ENCODE peak calls at places on chromosome X, in four cellular contexts. One of them, this sample, is unnamed.

GRCh38 chrX:1475881-1476280 is 23.2 kb upstream of the ASMTL start:
- DNase-seq in neural crest cell: no peak
- DNase-seq in activated B cell treated with CpG ODN at 0.5 μM for 24 hours: peak
- DNase-seq in thoracic aorta: no peak
- DNase-seq in this sample: peak

GRCh38 chrX:74179936-74180454 is 124.0 kb upstream of the ZCCHC13 start:
- DNase-seq in neural crest cell: no peak
- DNase-seq in activated B cell treated with CpG ODN at 0.5 μM for 24 hours: no peak
- DNase-seq in thoracic aorta: no peak
- DNase-seq in this sample: no peak

GRCh38 chrX:24728530-24728929 is 34.8 kb downstream of the POLA1 start:
- DNase-seq in neural crest cell: no peak
- DNase-seq in activated B cell treated with CpG ODN at 0.5 μM for 24 hours: no peak
- DNase-seq in thoracic aorta: no peak
- DNase-seq in this sample: no peak

GRCh38 chrX:9171841-9172240 is 137.9 kb upstream of the FAM9B start:
- DNase-seq in neural crest cell: no peak
- DNase-seq in activated B cell treated with CpG ODN at 0.5 μM for 24 hours: no peak
- DNase-seq in thoracic aorta: no peak
- DNase-seq in this sample: no peak

GRCh38 chrX:1618689-1619088 is 3.8 kb downstream of the ASMT start:
- DNase-seq in neural crest cell: no peak
- DNase-seq in activated B cell treated with CpG ODN at 0.5 μM for 24 hours: no peak
- DNase-seq in thoracic aorta: no peak
- DNase-seq in this sample: no peak

GRCh38 chrX:40152173-40152705 is 54.5 kb upstream of the BCOR start:
- DNase-seq in neural crest cell: peak
- DNase-seq in activated B cell treated with CpG ODN at 0.5 μM for 24 hours: no peak
- DNase-seq in thoracic aorta: no peak
- DNase-seq in this sample: no peak

GRCh38 chrX:9456250-9457074 is 8.4 kb upstream of the TBL1X start:
- DNase-seq in neural crest cell: no peak
- DNase-seq in activated B cell treated with CpG ODN at 0.5 μM for 24 hours: no peak
- DNase-seq in thoracic aorta: no peak
- DNase-seq in this sample: no peak

GRCh38 chrX:72121381-72121780 is 10.3 kb downstream of the RTL5 start:
- DNase-seq in neural crest cell: no peak
- DNase-seq in activated B cell treated with CpG ODN at 0.5 μM for 24 hours: no peak
- DNase-seq in thoracic aorta: peak
- DNase-seq in this sample: no peak

GRCh38 chrX:24782011-24782410 is 88.3 kb downstream of the POLA1 start:
- DNase-seq in neural crest cell: no peak
- DNase-seq in activated B cell treated with CpG ODN at 0.5 μM for 24 hours: no peak
- DNase-seq in thoracic aorta: no peak
- DNase-seq in this sample: no peak

GRCh38 chrX:117851025-117851424 is 265.6 kb downstream of the KLHL13 start:
- DNase-seq in neural crest cell: no peak
- DNase-seq in activated B cell treated with CpG ODN at 0.5 μM for 24 hours: no peak
- DNase-seq in thoracic aorta: no peak
- DNase-seq in this sample: no peak

GRCh38 chrX:53403535-53403934 is 18.9 kb downstream of the SMC1A start:
- DNase-seq in neural crest cell: no peak
- DNase-seq in activated B cell treated with CpG ODN at 0.5 μM for 24 hours: no peak
- DNase-seq in thoracic aorta: no peak
- DNase-seq in this sample: no peak

GRCh38 chrX:10749113-10749512 is 128.7 kb upstream of the MID1 start:
- DNase-seq in neural crest cell: no peak
- DNase-seq in activated B cell treated with CpG ODN at 0.5 μM for 24 hours: no peak
- DNase-seq in thoracic aorta: no peak
- DNase-seq in this sample: no peak

GRCh38 chrX:118221257-118221656 is 104.6 kb upstream of the KLHL13 start:
- DNase-seq in neural crest cell: no peak
- DNase-seq in activated B cell treated with CpG ODN at 0.5 μM for 24 hours: no peak
- DNase-seq in thoracic aorta: no peak
- DNase-seq in this sample: no peak

GRCh38 chrX:8639949-8640348 is 92.0 kb downstream of the ANOS1 start:
- DNase-seq in neural crest cell: peak
- DNase-seq in activated B cell treated with CpG ODN at 0.5 μM for 24 hours: no peak
- DNase-seq in thoracic aorta: no peak
- DNase-seq in this sample: no peak

GRCh38 chrX:137547291-137547690 is 18.6 kb upstream of the ZIC3 start:
- DNase-seq in neural crest cell: no peak
- DNase-seq in activated B cell treated with CpG ODN at 0.5 μM for 24 hours: no peak
- DNase-seq in thoracic aorta: no peak
- DNase-seq in this sample: no peak

GRCh38 chrX:132442674-132443073 is 46.2 kb downstream of the MBNL3 start:
- DNase-seq in neural crest cell: no peak
- DNase-seq in activated B cell treated with CpG ODN at 0.5 μM for 24 hours: no peak
- DNase-seq in thoracic aorta: no peak
- DNase-seq in this sample: no peak

GRCh38 chrX:16578218-16578617 is 71.7 kb upstream of the S100G start:
- DNase-seq in neural crest cell: no peak
- DNase-seq in activated B cell treated with CpG ODN at 0.5 μM for 24 hours: no peak
- DNase-seq in thoracic aorta: no peak
- DNase-seq in this sample: no peak

GRCh38 chrX:45517090-45517973 is 316.7 kb upstream of the DIPK2B start:
- DNase-seq in neural crest cell: no peak
- DNase-seq in activated B cell treated with CpG ODN at 0.5 μM for 24 hours: no peak
- DNase-seq in thoracic aorta: no peak
- DNase-seq in this sample: no peak

GRCh38 chrX:110216027-110216426 is 101.9 kb downstream of the AMMECR1 start:
- DNase-seq in neural crest cell: no peak
- DNase-seq in activated B cell treated with CpG ODN at 0.5 μM for 24 hours: no peak
- DNase-seq in thoracic aorta: no peak
- DNase-seq in this sample: no peak

GRCh38 chrX:989959-990510 is 222.4 kb downstream of the CRLF2 start:
- DNase-seq in neural crest cell: peak
- DNase-seq in activated B cell treated with CpG ODN at 0.5 μM for 24 hours: no peak
- DNase-seq in thoracic aorta: no peak
- DNase-seq in this sample: no peak

GRCh38 chrX:73562986-73563739 is at the start of gene CHIC1:
- DNase-seq in neural crest cell: peak
- DNase-seq in activated B cell treated with CpG ODN at 0.5 μM for 24 hours: peak
- DNase-seq in thoracic aorta: peak
- DNase-seq in this sample: peak

GRCh38 chrX:149462849-149463248 is 42.3 kb downstream of the IDS start:
- DNase-seq in neural crest cell: no peak
- DNase-seq in activated B cell treated with CpG ODN at 0.5 μM for 24 hours: no peak
- DNase-seq in thoracic aorta: no peak
- DNase-seq in this sample: no peak

GRCh38 chrX:109848451-109849050 is 115.5 kb upstream of the ACSL4 start:
- DNase-seq in neural crest cell: peak
- DNase-seq in activated B cell treated with CpG ODN at 0.5 μM for 24 hours: no peak
- DNase-seq in thoracic aorta: no peak
- DNase-seq in this sample: no peak

GRCh38 chrX:65647801-65648200 is 19.7 kb upstream of the MSN start:
- DNase-seq in neural crest cell: no peak
- DNase-seq in activated B cell treated with CpG ODN at 0.5 μM for 24 hours: no peak
- DNase-seq in thoracic aorta: no peak
- DNase-seq in this sample: no peak

GRCh38 chrX:132612990-132613564 is 124.2 kb upstream of the MBNL3 start:
- DNase-seq in neural crest cell: peak
- DNase-seq in activated B cell treated with CpG ODN at 0.5 μM for 24 hours: peak
- DNase-seq in thoracic aorta: no peak
- DNase-seq in this sample: no peak

GRCh38 chrX:1542994-1543725 is 6.2 kb upstream of the P2RY8 start:
- DNase-seq in neural crest cell: no peak
- DNase-seq in activated B cell treated with CpG ODN at 0.5 μM for 24 hours: peak
- DNase-seq in thoracic aorta: no peak
- DNase-seq in this sample: peak

GRCh38 chrX:119118780-119119395 is 8.7 kb downstream of the KIAA1210 start:
- DNase-seq in neural crest cell: peak
- DNase-seq in activated B cell treated with CpG ODN at 0.5 μM for 24 hours: peak
- DNase-seq in thoracic aorta: peak
- DNase-seq in this sample: no peak

GRCh38 chrX:16839852-16840460 is 30.2 kb downstream of the RBBP7 start:
- DNase-seq in neural crest cell: no peak
- DNase-seq in activated B cell treated with CpG ODN at 0.5 μM for 24 hours: no peak
- DNase-seq in thoracic aorta: no peak
- DNase-seq in this sample: no peak

GRCh38 chrX:38313190-38313589 is 14.1 kb downstream of the RPGR start:
- DNase-seq in neural crest cell: no peak
- DNase-seq in activated B cell treated with CpG ODN at 0.5 μM for 24 hours: no peak
- DNase-seq in thoracic aorta: no peak
- DNase-seq in this sample: no peak

GRCh38 chrX:40003982-40004535 is 93.7 kb downstream of the BCOR start:
- DNase-seq in neural crest cell: no peak
- DNase-seq in activated B cell treated with CpG ODN at 0.5 μM for 24 hours: no peak
- DNase-seq in thoracic aorta: no peak
- DNase-seq in this sample: no peak

GRCh38 chrX:1307626-1308340 is 28.8 kb upstream of the IL3RA start:
- DNase-seq in neural crest cell: no peak
- DNase-seq in activated B cell treated with CpG ODN at 0.5 μM for 24 hours: no peak
- DNase-seq in thoracic aorta: no peak
- DNase-seq in this sample: no peak

GRCh38 chrX:106302304-106302703 is 134.2 kb downstream of the PWWP3B start:
- DNase-seq in neural crest cell: no peak
- DNase-seq in activated B cell treated with CpG ODN at 0.5 μM for 24 hours: no peak
- DNase-seq in thoracic aorta: no peak
- DNase-seq in this sample: no peak

GRCh38 chrX:57156397-57157049 is 19.3 kb upstream of the SPIN2A start:
- DNase-seq in neural crest cell: no peak
- DNase-seq in activated B cell treated with CpG ODN at 0.5 μM for 24 hours: no peak
- DNase-seq in thoracic aorta: no peak
- DNase-seq in this sample: no peak

GRCh38 chrX:15398874-15399273 is 14.7 kb upstream of the VEGFD start:
- DNase-seq in neural crest cell: no peak
- DNase-seq in activated B cell treated with CpG ODN at 0.5 μM for 24 hours: no peak
- DNase-seq in thoracic aorta: no peak
- DNase-seq in this sample: no peak

GRCh38 chrX:15401373-15401772 is 17.2 kb upstream of the VEGFD start:
- DNase-seq in neural crest cell: no peak
- DNase-seq in activated B cell treated with CpG ODN at 0.5 μM for 24 hours: no peak
- DNase-seq in thoracic aorta: no peak
- DNase-seq in this sample: no peak

GRCh38 chrX:15399901-15400500 is 15.8 kb upstream of the VEGFD start:
- DNase-seq in neural crest cell: no peak
- DNase-seq in activated B cell treated with CpG ODN at 0.5 μM for 24 hours: no peak
- DNase-seq in thoracic aorta: no peak
- DNase-seq in this sample: no peak

GRCh38 chrX:15391850-15392249 is 7.6 kb upstream of the VEGFD start:
- DNase-seq in neural crest cell: no peak
- DNase-seq in activated B cell treated with CpG ODN at 0.5 μM for 24 hours: no peak
- DNase-seq in thoracic aorta: no peak
- DNase-seq in this sample: no peak

GRCh38 chrX:15395794-15396193 is 11.6 kb upstream of the VEGFD start:
- DNase-seq in neural crest cell: no peak
- DNase-seq in activated B cell treated with CpG ODN at 0.5 μM for 24 hours: no peak
- DNase-seq in thoracic aorta: no peak
- DNase-seq in this sample: no peak
- TF ChIP-seq CTCF in neural crest cell: no peak
- TF ChIP-seq CTCF in activated B cell treated with CpG ODN at 0.5 μM for 24 hours: no peak
- TF ChIP-seq CTCF in thoracic aorta: no peak
- TF ChIP-seq CTCF in this sample: no peak

GRCh38 chrX:128460835-128461234 is 408.6 kb upstream of the ACTRT1 start:
- DNase-seq in neural crest cell: no peak
- DNase-seq in activated B cell treated with CpG ODN at 0.5 μM for 24 hours: no peak
- DNase-seq in thoracic aorta: no peak
- DNase-seq in this sample: no peak

GRCh38 chrX:128458888-128459287 is 406.7 kb upstream of the ACTRT1 start:
- DNase-seq in neural crest cell: no peak
- DNase-seq in activated B cell treated with CpG ODN at 0.5 μM for 24 hours: no peak
- DNase-seq in thoracic aorta: no peak
- DNase-seq in this sample: no peak

DNA sequence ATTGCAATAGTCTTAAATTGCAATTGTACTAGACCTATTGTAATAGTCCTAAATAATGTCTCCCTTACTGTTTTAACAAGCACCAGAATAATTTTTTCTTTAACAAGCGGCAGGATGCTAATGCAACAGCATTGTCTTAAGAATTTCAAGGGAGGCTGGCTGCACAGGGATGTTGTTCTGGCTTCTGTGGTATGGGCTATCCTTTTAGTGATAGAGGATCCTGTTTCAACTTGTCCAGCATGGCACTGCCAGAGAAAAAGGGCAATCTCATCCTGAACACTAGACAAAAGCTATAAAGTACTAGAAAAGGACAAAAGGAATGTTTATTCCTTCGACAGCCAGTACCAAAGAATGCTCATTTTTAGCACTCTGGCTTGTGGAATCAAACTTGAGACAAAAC is 405.5 kb upstream of the ACTRT1 start:
- DNase-seq in neural crest cell: no peak
- DNase-seq in activated B cell treated with CpG ODN at 0.5 μM for 24 hours: no peak
- DNase-seq in thoracic aorta: no peak
- DNase-seq in this sample: no peak
- TF ChIP-seq CTCF in neural crest cell: no peak
- TF ChIP-seq CTCF in activated B cell treated with CpG ODN at 0.5 μM for 24 hours: no peak
- TF ChIP-seq CTCF in thoracic aorta: no peak
- TF ChIP-seq CTCF in this sample: no peak

GRCh38 chrX:43961699-43962098 is 11.5 kb downstream of the NDP start:
- DNase-seq in neural crest cell: no peak
- DNase-seq in activated B cell treated with CpG ODN at 0.5 μM for 24 hours: no peak
- DNase-seq in thoracic aorta: no peak
- DNase-seq in this sample: no peak
- TF ChIP-seq CTCF in neural crest cell: peak
- TF ChIP-seq CTCF in activated B cell treated with CpG ODN at 0.5 μM for 24 hours: no peak
- TF ChIP-seq CTCF in thoracic aorta: no peak
- TF ChIP-seq CTCF in this sample: peak

DNA sequence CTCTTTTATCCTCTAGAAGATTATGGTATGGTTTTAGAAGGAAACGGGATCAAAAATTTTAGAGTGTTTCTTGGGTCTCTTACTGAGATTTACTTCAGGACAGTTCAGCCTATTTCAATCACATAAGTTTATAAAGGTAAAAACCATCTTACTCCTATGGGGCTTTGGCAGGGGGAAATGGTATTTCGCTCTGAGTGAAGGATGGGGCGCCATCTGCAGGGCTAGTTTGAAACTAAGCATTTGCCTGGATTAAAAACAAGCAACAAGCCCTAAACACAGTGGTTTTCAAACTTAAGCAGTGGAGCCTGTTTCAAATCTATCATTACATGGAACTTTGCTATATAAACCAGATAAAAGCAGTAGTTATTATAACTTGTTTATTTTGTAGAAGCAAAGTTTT is 361.5 kb upstream of the FMR1 start:
- DNase-seq in neural crest cell: peak
- DNase-seq in activated B cell treated with CpG ODN at 0.5 μM for 24 hours: no peak
- DNase-seq in thoracic aorta: no peak
- DNase-seq in this sample: no peak
- TF ChIP-seq CTCF in neural crest cell: peak
- TF ChIP-seq CTCF in activated B cell treated with CpG ODN at 0.5 μM for 24 hours: no peak
- TF ChIP-seq CTCF in thoracic aorta: no peak
- TF ChIP-seq CTCF in this sample: peak

DNA sequence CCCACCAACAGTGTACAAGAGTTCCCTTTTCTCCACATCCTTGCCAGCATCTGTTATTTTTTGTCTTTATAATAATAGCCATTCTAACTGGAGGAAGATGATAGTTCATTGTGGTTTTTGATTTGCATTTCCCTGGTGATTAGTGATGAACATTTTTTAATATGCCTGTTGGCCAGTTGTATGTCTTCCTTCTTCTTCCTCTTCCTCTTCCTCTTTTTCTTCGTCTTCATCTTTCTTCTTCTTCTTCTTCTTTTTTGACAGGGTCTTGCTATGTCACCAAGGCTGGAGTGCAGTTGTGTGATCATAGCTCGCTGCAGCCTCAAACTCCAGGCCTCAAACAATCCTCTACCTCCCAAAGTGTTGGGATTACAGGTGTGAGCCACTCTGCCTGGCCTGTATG is 87.4 kb downstream of the CCDC160 start:
- DNase-seq in neural crest cell: no peak
- DNase-seq in activated B cell treated with CpG ODN at 0.5 μM for 24 hours: no peak
- DNase-seq in thoracic aorta: no peak
- DNase-seq in this sample: no peak
- TF ChIP-seq CTCF in neural crest cell: no peak
- TF ChIP-seq CTCF in activated B cell treated with CpG ODN at 0.5 μM for 24 hours: no peak
- TF ChIP-seq CTCF in thoracic aorta: no peak
- TF ChIP-seq CTCF in this sample: no peak

This sample was measured in type B pancreatic cell.